ENCODE peak calls at places on chromosome 7, in six cellular contexts. R is uterus, J is right lobe of liver, B is MM.1S, S is dorsolateral prefrontal cortex, C is AG09309. P is an unnamed sample.

GRCh38 chr7:148708026-148708685 is 9.5 kb downstream of the CUL1 start:
- DNase-seq in R (no peak), J (no peak), B (peak), S (no peak), C (no peak), P (no peak)

GRCh38 chr7:2524808-2525140 is 5.2 kb downstream of the LFNG start:
- DNase-seq in R (no peak), J (no peak), B (no peak), S (no peak), C (no peak), P (no peak)

GRCh38 chr7:22666732-22667131 is 60.3 kb upstream of the IL6 start:
- DNase-seq in R (no peak), J (no peak), B (no peak), S (no peak), C (no peak), P (no peak)

GRCh38 chr7:4158406-4158805 is 523.7 kb upstream of the FOXK1 start:
- DNase-seq in R (no peak), J (no peak), B (no peak), S (no peak), C (no peak), P (no peak)

GRCh38 chr7:43602271-43602670 is 19.4 kb downstream of the STK17A start:
- DNase-seq in R (no peak), J (no peak), B (no peak), S (peak), C (no peak), P (no peak)

GRCh38 chr7:124908258-124908657 is 21.4 kb downstream of the POT1 start:
- DNase-seq in R (no peak), J (no peak), B (no peak), S (no peak), C (no peak), P (no peak)

GRCh38 chr7:122595885-122596284 is 103.0 kb downstream of the RNF133 start:
- DNase-seq in R (no peak), J (no peak), B (no peak), S (peak), C (no peak), P (no peak)

GRCh38 chr7:75909521-75910132 is 5.3 kb upstream of the POR start:
- DNase-seq in R (no peak), J (no peak), B (no peak), S (no peak), C (no peak), P (no peak)

GRCh38 chr7:155380221-155380861 is 77.6 kb upstream of the EN2 start:
- DNase-seq in R (peak), J (peak), B (peak), S (peak), C (peak), P (no peak)

GRCh38 chr7:152435384-152436278 is at the start of gene KMT2C:
- DNase-seq in R (peak), J (peak), B (peak), S (peak), C (no peak), P (no peak)

GRCh38 chr7:139909379-139910050 is 80.5 kb downstream of the TBXAS1 start:
- DNase-seq in R (no peak), J (no peak), B (no peak), S (no peak), C (no peak), P (peak)

DNA sequence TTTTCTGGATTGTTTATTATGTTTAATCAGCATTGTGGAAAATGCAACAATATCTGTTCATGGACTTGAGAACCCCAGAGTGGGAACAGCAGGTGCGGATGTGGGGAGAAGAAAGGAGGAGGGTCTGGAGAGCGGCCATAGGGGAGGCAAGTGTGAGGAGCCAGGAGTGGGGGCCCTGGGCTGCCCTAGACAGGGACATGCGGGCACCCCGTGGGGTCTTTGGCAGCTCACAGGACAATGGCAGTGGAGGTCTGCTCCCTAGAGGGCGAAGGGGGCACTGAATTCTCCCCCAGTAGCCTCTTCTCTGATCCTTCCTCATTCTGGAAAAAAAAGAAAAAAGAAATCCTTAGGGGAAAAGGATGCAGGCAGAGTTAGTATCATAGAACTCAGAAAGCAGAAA is 8.9 kb downstream of the TMEM176B start:
- DNase-seq in R (no peak), J (no peak), B (no peak), S (no peak), C (no peak), P (no peak)
- TF ChIP-seq CTCF in R (no peak), J (no peak), B (no peak), S (no peak), C (no peak), P (no peak)

DNA sequence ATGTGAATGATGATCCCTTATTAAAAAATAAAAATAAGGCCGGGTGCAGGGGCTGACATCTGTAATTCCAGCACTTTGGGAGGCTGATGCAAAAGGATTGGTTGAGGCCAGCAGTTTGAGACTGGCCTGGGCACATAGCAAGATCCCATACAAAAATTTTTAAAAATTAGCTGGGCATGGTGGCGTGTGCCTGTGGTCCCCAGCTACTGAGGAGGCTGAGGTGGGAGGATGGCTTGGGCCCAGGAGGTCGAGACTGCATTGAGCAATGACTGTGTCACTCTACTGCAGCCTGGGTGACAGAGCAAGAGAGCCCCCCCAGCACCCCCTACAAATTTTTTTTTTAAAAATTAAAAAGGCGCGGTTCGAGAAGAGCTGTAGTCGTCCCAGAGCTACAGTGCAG is 1.2 kb upstream of the BRI3 start:
- DNase-seq in R (no peak), J (no peak), B (no peak), S (no peak), C (no peak), P (no peak)
- H3K4me3 ChIP-seq in R (no peak), J (peak), B (peak), S (peak), C (no peak), P (no peak)

GRCh38 chr7:101405474-101406067 is 42.9 kb downstream of the COL26A1 start:
- DNase-seq in R (no peak), J (no peak), B (no peak), S (no peak), C (no peak), P (no peak)

GRCh38 chr7:101412976-101413375 is 50.3 kb downstream of the COL26A1 start:
- DNase-seq in R (no peak), J (no peak), B (no peak), S (no peak), C (no peak), P (no peak)

GRCh38 chr7:101410743-101411476 is 48.2 kb downstream of the COL26A1 start:
- DNase-seq in R (no peak), J (peak), B (no peak), S (peak), C (no peak), P (no peak)

DNA sequence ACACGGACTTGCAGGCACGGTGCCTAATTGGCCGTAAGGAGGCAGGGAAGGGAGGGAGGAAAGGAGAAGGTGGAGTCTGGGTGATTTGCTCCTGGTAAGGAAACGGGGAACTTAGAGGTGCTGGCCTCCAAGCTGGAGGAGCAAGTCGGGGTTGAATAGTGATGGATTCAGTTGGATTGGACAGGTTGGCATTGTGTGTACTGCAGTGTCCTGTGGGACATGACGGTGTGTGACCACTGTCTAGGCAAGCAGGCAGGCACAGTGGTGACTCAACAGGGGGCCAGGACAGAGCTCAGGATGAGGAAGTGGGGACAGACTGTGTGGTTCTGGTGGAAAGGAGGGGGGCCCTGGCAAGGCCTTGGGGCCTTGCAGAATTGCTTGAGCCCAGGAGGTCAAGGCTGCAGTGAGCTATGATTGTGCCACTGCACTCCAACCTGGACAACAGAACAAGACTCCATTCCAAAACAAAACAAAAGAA is 48.8 kb downstream of the COL26A1 start:
- DNase-seq in R (no peak), J (no peak), B (no peak), S (no peak), C (no peak), P (no peak)
- TF ChIP-seq CTCF in R (no peak), J (no peak), B (no peak), S (no peak), C (no peak), P (no peak)

GRCh38 chr7:150341263-150342118 is at the start of gene RARRES2:
- DNase-seq in R (peak), J (peak), B (no peak), S (no peak), C (no peak), P (no peak)
- H3K4me3 ChIP-seq in R (peak), J (peak), B (no peak), S (peak), C (no peak), P (no peak)

GRCh38 chr7:66867198-66867790 is 53.7 kb upstream of the TMEM248 start:
- DNase-seq in R (no peak), J (no peak), B (no peak), S (no peak), C (no peak), P (no peak)
- TF ChIP-seq CTCF in R (no peak), J (no peak), B (no peak), S (no peak), C (no peak), P (no peak)

GRCh38 chr7:27088002-27088931 is 7.5 kb downstream of the HOXA1 start:
- DNase-seq in R (no peak), J (no peak), B (no peak), S (no peak), C (no peak), P (no peak)
- H3K4me3 ChIP-seq in R (no peak), J (no peak), B (no peak), S (no peak), C (no peak), P (no peak)

GRCh38 chr7:106538638-106539037 is 122.3 kb downstream of the CCDC71L start:
- DNase-seq in R (no peak), J (no peak), B (no peak), S (no peak), C (no peak), P (no peak)

GRCh38 chr7:106543221-106543757 is 117.7 kb downstream of the CCDC71L start:
- DNase-seq in R (no peak), J (no peak), B (no peak), S (no peak), C (no peak), P (no peak)

GRCh38 chr7:106545275-106545674 is 115.7 kb downstream of the CCDC71L start:
- DNase-seq in R (no peak), J (no peak), B (peak), S (no peak), C (no peak), P (no peak)

GRCh38 chr7:106537119-106537518 is 123.8 kb downstream of the CCDC71L start:
- DNase-seq in R (no peak), J (no peak), B (no peak), S (no peak), C (no peak), P (no peak)

DNA sequence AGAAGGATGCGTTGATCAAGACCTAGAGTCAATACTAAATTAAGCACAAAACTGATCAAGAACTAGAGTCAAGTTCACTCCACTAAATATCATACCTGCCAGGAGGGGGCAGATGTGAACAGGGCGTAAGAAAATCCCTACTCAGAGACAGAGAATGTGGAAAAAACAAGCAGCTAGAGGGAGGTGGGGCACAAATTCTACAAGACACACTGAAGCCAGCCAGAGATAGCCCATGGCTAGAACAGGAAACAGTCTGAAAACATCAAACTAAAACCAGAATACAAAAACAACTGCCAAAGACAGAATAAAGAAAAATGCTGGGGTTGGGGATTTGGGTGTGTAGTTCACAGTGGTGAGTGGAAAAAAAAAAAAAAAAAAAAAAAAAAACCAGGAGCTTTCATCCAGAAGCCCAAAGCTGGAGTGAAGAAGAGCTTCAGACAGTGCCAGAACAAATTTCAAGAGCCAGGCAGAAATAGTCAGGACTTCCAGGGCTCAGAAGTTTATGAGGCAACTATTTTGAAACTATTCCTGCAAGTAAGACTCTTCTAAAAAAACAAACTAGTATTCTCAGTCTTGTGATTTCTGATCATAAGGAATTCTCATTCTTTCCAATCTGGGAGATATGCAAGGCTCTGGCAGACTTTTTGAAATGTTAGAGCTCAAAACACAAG is 118.3 kb downstream of the CCDC71L start:
- DNase-seq in R (peak), J (no peak), B (peak), S (no peak), C (peak), P (peak)
- TF ChIP-seq CTCF in R (peak), J (peak), B (peak), S (peak), C (peak), P (peak)

GRCh38 chr7:96067321-96067720 is 254.6 kb downstream of the SLC25A13 start:
- DNase-seq in R (no peak), J (no peak), B (peak), S (no peak), C (no peak), P (no peak)

DNA sequence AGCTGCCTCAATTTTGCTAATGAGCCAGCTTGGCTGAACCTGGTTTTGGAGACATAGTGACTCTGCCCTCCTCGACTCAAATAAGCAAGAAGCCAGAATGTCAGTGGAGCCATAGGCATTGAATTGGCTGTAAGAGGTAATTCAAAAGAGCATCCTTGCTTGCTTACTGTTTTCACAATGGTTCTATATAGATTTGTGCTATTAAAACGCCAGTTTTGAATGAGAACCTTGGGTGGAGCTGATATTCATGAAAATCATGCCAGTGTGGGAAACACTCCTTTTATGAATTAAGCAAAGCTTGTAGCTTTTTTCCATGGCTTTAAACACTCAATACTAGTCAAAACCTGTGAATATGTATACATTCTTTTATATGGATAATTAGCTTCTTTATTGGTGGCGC is 252.5 kb downstream of the SLC25A13 start:
- DNase-seq in R (no peak), J (no peak), B (no peak), S (no peak), C (no peak), P (no peak)
- H3K4me3 ChIP-seq in R (no peak), J (no peak), B (no peak), S (no peak), C (no peak), P (no peak)

P was measured in AG04449.